ENCODE peak calls at places on chromosomes 13 and 19, in eight cellular contexts. P is HepG2; M is GM23248; E is GM23338; W is PC-3; R is fibroblast of lung; I is CD4-positive, alpha-beta memory T cell; V is kidney epithelial cell. F is an unnamed sample.
A peak's percentile ranks its signal among the peaks of the same experiment; 100 is the strongest.

GRCh38 chr19:13163609-13164364 is 13.6 kb downstream of the IER2 start:
- DNase-seq in P (peak; percentile 60), M (peak; percentile 95), E (peak; percentile 90), W (peak; percentile 93), R (peak; percentile 85), I (peak; percentile 33), V (no peak), F (no peak)

GRCh38 chr13:51587372-51587771 is 3.1 kb downstream of the WDFY2 start:
- DNase-seq in P (peak; percentile 35), M (no peak), E (no peak), W (no peak), R (no peak), I (no peak), V (no peak), F (no peak)

GRCh38 chr13:99958402-99959126 is 13.0 kb downstream of the ZIC5 start:
- DNase-seq in P (no peak), M (no peak), E (peak; percentile 85), W (no peak), R (no peak), I (no peak), V (no peak), F (no peak)

GRCh38 chr13:72648513-72649065 is 78.8 kb downstream of the MZT1 start:
- DNase-seq in P (no peak), M (no peak), E (peak; percentile 68), W (peak; percentile 6), R (no peak), I (no peak), V (no peak), F (no peak)

GRCh38 chr13:78326608-78327007 is 276.7 kb downstream of the POU4F1 start:
- DNase-seq in P (no peak), M (peak; percentile 19), E (no peak), W (peak; percentile 20), R (peak; percentile 35), I (no peak), V (no peak), F (no peak)

GRCh38 chr13:107374038-107374437 is 806.1 kb upstream of the ARGLU1 start:
- DNase-seq in P (no peak), M (peak; percentile 28), E (no peak), W (no peak), R (peak; percentile 72), I (no peak), V (no peak), F (no peak)

GRCh38 chr19:49465371-49465770 is 8.6 kb upstream of the FLT3LG start:
- DNase-seq in P (no peak), M (no peak), E (no peak), W (no peak), R (no peak), I (no peak), V (no peak), F (no peak)

GRCh38 chr13:66367356-66367755 is 862.8 kb downstream of the PCDH9 start:
- DNase-seq in P (no peak), M (no peak), E (no peak), W (no peak), R (peak; percentile 11), I (no peak), V (no peak), F (no peak)

GRCh38 chr19:30118760-30119159 is 176.7 kb downstream of the URI1 start:
- DNase-seq in P (no peak), M (no peak), E (no peak), W (no peak), R (no peak), I (no peak), V (no peak), F (no peak)

GRCh38 chr19:9945319-9945966 is 9.1 kb upstream of the OLFM2 start:
- DNase-seq in P (peak; percentile 10), M (peak; percentile 99), E (peak; percentile 56), W (peak; percentile 87), R (peak; percentile 99), I (no peak), V (peak; percentile 49), F (no peak)

GRCh38 chr19:56252699-56253422 is 19.7 kb upstream of the EDDM13 start:
- DNase-seq in P (peak; percentile 35), M (peak; percentile 79), E (peak; percentile 94), W (peak; percentile 73), R (peak; percentile 62), I (peak; percentile 59), V (peak; percentile 21), F (peak; percentile 73)

GRCh38 chr19:35431147-35431807 is 16.8 kb upstream of the FFAR2 start:
- DNase-seq in P (no peak), M (no peak), E (no peak), W (no peak), R (no peak), I (no peak), V (no peak), F (peak; percentile 25)

GRCh38 chr13:21061077-21061945 is at the start of gene LATS2:
- DNase-seq in P (peak; percentile 87), M (peak; percentile 99), E (peak; percentile 99), W (peak; percentile 94), R (peak; percentile 93), I (peak; percentile 51), V (peak; percentile 67), F (peak; percentile 80)

GRCh38 chr13:110665491-110666254 is 40.2 kb downstream of the CARS2 start:
- DNase-seq in P (no peak), M (no peak), E (no peak), W (no peak), R (no peak), I (no peak), V (no peak), F (no peak)

GRCh38 chr13:112556600-112556999 is 31.4 kb downstream of the TUBGCP3 start:
- DNase-seq in P (no peak), M (no peak), E (no peak), W (no peak), R (no peak), I (no peak), V (no peak), F (no peak)

GRCh38 chr13:98345103-98345899 is 168.2 kb upstream of the RNF113B start:
- DNase-seq in P (no peak), M (no peak), E (no peak), W (no peak), R (no peak), I (no peak), V (no peak), F (no peak)

GRCh38 chr13:79267560-79267959 is 138.5 kb downstream of the RBM26 start:
- DNase-seq in P (no peak), M (no peak), E (no peak), W (no peak), R (no peak), I (no peak), V (no peak), F (no peak)

GRCh38 chr19:844300-844971 is 3.6 kb downstream of the PRTN3 start:
- DNase-seq in P (no peak), M (no peak), E (no peak), W (no peak), R (no peak), I (no peak), V (no peak), F (no peak)

GRCh38 chr13:95754069-95754468 is 77.1 kb downstream of the DNAJC3 start:
- DNase-seq in P (no peak), M (no peak), E (no peak), W (no peak), R (no peak), I (no peak), V (no peak), F (no peak)

GRCh38 chr19:54937926-54938325 is 9.4 kb downstream of the NLRP7 start:
- DNase-seq in P (no peak), M (no peak), E (no peak), W (no peak), R (no peak), I (no peak), V (no peak), F (peak; percentile 94)

DNA sequence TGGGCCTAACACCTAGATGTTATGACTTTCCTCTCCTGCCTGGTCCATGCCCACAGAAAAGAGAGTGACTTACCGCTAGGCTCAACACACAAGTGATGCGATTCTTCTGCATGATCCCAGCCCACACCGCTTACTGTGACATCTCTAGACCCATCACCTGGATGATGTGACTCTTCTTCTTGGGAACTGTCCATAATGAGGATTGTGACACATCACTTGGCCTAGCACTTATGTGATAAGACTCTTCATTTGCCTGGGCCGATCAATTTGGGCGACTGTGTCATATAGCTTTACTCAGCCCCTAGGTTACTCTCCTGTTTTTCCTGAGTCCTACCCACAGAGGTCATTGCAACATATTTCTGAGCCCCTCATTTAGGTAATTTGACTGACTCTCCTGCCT is 19.9 kb upstream of the ZNF681 start:
- DNase-seq in P (no peak), M (no peak), E (no peak), W (no peak), R (no peak), I (no peak), V (no peak), F (no peak)
- H3K36me3 ChIP-seq in P (no peaks in the 10 kb centered on the region), M (no peaks in the 10 kb centered on the region), E (peaks cover 36% of the 10 kb centered on the region), W (peaks cover 89% of the 10 kb centered on the region), R (no peaks in the 10 kb centered on the region), I (peaks cover 3% of the 10 kb centered on the region), V (no peaks in the 10 kb centered on the region), F (no peaks in the 10 kb centered on the region)

DNA sequence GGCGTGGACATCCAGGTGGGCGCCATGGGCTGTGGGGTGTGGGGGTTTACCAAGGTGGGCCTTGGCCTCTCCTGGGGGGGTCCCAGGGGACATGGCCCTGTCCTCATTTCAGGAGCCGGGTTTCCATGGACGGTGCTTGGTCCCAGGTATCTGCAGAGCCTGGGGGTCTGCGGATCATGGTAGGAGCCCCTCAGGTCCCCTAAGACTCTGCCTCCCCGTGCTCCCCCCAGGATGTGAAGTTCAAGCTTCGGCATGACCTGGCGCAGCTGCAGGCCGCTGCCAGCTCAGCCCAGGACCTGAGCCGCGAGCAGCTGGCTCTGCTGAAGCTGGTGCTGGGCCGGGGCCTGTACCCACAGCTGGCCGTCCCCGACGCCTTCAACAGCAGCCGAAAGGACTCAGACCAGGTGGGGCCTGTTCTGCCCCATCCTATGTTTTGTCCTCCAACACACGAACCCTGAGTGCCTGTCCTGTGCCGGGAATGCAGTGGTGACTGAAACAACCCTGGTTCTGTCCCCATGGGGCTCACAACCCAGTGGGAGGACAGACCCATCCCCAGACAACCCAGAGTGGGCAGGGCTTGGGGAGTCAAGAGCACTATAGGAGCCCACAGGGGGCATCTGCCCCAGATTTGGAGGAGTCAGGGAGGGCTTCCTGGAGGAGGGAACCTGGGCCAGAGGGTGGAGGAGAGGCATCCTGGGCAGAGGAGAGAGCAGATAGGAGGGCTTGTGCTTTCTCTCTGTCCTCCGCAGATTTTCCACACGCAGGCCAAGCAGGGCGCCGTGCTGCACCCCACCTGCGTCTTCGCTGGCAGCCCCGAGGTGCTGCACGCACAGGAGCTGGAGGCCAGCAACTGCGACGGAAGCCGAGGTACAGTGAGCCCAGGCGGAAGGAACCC is 26.8 kb downstream of the DHX34 start:
- DNase-seq in P (no peak), M (no peak), E (no peak), W (no peak), R (no peak), I (no peak), V (no peak), F (no peak)
- H3K36me3 ChIP-seq in P (peaks cover 73% of the 10 kb centered on the region), M (no peaks in the 10 kb centered on the region), E (peaks cover 9% of the 10 kb centered on the region), W (peaks cover 4% of the 10 kb centered on the region), R (peaks cover 36% of the 10 kb centered on the region), I (peaks cover 50% of the 10 kb centered on the region), V (peaks cover 4% of the 10 kb centered on the region), F (no peaks in the 10 kb centered on the region)

DNA sequence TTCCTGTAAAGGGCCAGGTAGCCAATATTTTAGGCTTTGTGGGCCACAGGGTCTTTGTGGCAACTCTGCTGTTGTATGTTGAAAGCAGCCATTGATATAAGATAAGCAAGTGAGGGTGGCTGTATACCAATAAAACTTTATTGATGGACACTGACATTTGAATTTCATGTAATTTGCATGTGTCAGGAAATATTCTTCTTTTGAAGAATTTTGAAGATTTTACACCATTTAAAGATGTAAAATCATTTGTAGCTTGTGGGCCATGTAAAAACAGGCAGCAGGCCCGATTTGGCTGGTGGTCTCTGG is 2.4 kb upstream of the CTU1 start:
- DNase-seq in P (no peak), M (no peak), E (no peak), W (no peak), R (no peak), I (no peak), V (no peak), F (no peak)
- H3K36me3 ChIP-seq in P (no peaks in the 10 kb centered on the region), M (no peaks in the 10 kb centered on the region), E (no peaks in the 10 kb centered on the region), W (no peaks in the 10 kb centered on the region), R (no peaks in the 10 kb centered on the region), I (peaks cover 5% of the 10 kb centered on the region), V (no peaks in the 10 kb centered on the region), F (no peaks in the 10 kb centered on the region)

GRCh38 chr13:42307461-42307860 is 35.5 kb downstream of the AKAP11 start:
- DNase-seq in P (no peak), M (no peak), E (no peak), W (no peak), R (no peak), I (no peak), V (no peak), F (no peak)
- H3K36me3 ChIP-seq in P (peaks cover 15% of the 10 kb centered on the region), M (peaks cover 62% of the 10 kb centered on the region), E (peaks cover 13% of the 10 kb centered on the region), W (no peaks in the 10 kb centered on the region), R (peaks cover 2% of the 10 kb centered on the region), I (peaks cover 7% of the 10 kb centered on the region), V (peaks cover 1% of the 10 kb centered on the region), F (no peaks in the 10 kb centered on the region)

F was measured in MM.1S.